ENCODE peak calls at places on chromosomes 6 and 20, in five cellular contexts. Z is fibroblast of pulmonary artery; T is ascending aorta; A is IMR-90; C is CD8-positive, alpha-beta T cell. S is an unnamed sample.

GRCh38 chr6:156995502-156995901 is 218.3 kb downstream of the ARID1B start:
- DNase-seq in Z (no peak), T (no peak), A (no peak), C (no peak), S (no peak)

GRCh38 chr20:24491043-24491756 is 21.8 kb downstream of the SYNDIG1 start:
- DNase-seq in Z (no peak), T (no peak), A (no peak), C (no peak), S (no peak)

GRCh38 chr6:98124176-98124575 is 710.2 kb upstream of the POU3F2 start:
- DNase-seq in Z (no peak), T (no peak), A (no peak), C (no peak), S (no peak)

GRCh38 chr20:37786043-37786442 is 92.2 kb downstream of the CTNNBL1 start:
- DNase-seq in Z (no peak), T (no peak), A (no peak), C (no peak), S (no peak)

GRCh38 chr6:169470790-169471189 is 217.1 kb upstream of the THBS2 start:
- DNase-seq in Z (no peak), T (no peak), A (no peak), C (no peak), S (no peak)

GRCh38 chr20:4724459-4725262 is 3.0 kb downstream of the PRND start:
- DNase-seq in Z (no peak), T (no peak), A (no peak), C (no peak), S (no peak)

GRCh38 chr6:37587776-37588744 is 88.4 kb upstream of the CCDC167 start:
- DNase-seq in Z (no peak), T (no peak), A (no peak), C (no peak), S (no peak)

GRCh38 chr6:113416166-113416565 is 441.0 kb upstream of the MARCKS start:
- DNase-seq in Z (no peak), T (no peak), A (peak), C (no peak), S (no peak)

GRCh38 chr6:51648236-51648635 is 439.2 kb downstream of the PKHD1 start:
- DNase-seq in Z (no peak), T (no peak), A (no peak), C (no peak), S (no peak)

GRCh38 chr20:24494460-24494920 is 25.1 kb downstream of the SYNDIG1 start:
- DNase-seq in Z (no peak), T (no peak), A (no peak), C (no peak), S (no peak)

DNA sequence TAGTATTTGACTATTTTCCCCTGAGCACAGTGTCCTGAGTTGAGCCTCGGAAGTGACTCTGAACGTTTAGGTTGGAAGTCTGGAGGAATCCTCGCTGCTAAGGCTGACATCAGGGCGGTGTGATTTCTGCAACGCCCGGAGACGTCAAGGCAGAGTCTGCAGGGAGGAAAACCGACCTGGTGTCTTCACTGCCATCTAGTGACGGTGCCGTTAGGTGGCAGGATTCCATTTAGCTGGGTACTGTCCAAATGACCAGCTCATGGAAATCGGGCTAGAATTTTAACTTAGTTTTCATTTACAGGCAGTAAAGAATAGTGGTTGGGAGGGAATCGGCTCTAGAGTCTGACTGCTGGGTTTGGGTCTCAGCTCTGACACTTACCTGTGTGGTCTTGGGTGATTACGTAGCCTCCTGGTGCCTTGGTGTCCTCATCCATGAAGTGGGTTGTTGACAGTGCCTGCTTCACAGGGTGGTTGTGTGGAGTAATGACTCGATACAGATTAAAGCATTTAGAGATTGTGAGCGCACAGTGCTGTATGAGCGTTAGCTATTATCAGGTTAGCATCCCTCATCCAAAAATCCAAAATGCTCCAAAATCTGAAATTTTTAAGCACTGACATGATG is 35.0 kb downstream of the FOXF2 start:
- DNase-seq in Z (peak), T (no peak), A (peak), C (no peak), S (peak)
- TF ChIP-seq CTCF in Z (peak), T (no peak), A (peak), C (no peak), S (peak)

GRCh38 chr20:54172856-54173652 is 732 bp downstream of the CYP24A1 start:
- DNase-seq in Z (no peak), T (no peak), A (no peak), C (no peak), S (no peak)
- H3K4me3 ChIP-seq in Z (no peak), T (no peak), A (no peak), C (no peak), S (no peak)

GRCh38 chr6:128648022-128648598 is 127.7 kb upstream of the PTPRK start:
- DNase-seq in Z (no peak), T (no peak), A (no peak), C (no peak), S (no peak)
- TF ChIP-seq CTCF in Z (no peak), T (no peak), A (no peak), C (no peak), S (no peak)

DNA sequence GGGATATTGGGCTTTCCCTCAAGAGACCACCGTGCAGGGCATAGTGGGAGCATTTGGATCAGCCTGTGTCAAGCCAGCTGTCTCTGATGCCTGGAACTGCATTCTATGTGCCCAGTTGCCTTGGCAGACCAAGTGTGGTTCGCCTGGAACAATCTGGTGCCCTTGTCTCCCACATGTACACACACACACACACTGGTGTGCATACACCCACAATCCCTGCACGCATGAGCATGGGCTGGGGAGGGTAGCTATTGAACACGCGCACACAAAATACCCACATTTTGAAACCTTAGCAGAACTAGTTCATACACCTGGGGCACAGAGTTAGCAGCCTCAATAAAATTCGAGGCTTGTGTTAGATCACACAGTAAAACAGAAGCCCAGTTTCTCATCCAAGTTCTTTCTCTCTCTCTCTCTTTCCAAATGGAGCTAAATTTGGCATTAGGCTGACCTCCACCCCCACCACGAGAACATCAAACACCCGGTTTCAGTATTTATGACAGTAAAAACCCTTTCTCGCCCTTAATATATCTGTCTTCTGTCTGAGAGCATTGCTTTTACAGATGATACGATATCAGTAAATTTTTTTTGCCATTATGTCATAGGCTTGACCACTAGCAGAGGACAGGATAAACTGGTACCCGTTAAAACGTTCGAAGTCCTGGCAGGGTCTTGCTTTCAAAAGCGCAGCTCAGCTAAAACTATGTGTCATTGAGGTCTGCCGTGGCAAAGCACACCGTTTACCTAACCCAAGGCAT is 18.2 kb upstream of the NFATC2 start:
- DNase-seq in Z (no peak), T (no peak), A (peak), C (no peak), S (no peak)
- H3K4me3 ChIP-seq in Z (no peak), T (peak), A (peak), C (no peak), S (peak)

GRCh38 chr20:57659131-57659788 is 39.0 kb upstream of the ZBP1 start:
- DNase-seq in Z (no peak), T (no peak), A (no peak), C (no peak), S (no peak)

GRCh38 chr20:57656252-57656820 is 36.1 kb upstream of the ZBP1 start:
- DNase-seq in Z (no peak), T (no peak), A (no peak), C (peak), S (no peak)

GRCh38 chr20:57658447-57659130 is 38.4 kb upstream of the ZBP1 start:
- DNase-seq in Z (no peak), T (no peak), A (no peak), C (no peak), S (no peak)

GRCh38 chr20:57656821-57657536 is 36.8 kb upstream of the ZBP1 start:
- DNase-seq in Z (no peak), T (no peak), A (no peak), C (no peak), S (no peak)

DNA sequence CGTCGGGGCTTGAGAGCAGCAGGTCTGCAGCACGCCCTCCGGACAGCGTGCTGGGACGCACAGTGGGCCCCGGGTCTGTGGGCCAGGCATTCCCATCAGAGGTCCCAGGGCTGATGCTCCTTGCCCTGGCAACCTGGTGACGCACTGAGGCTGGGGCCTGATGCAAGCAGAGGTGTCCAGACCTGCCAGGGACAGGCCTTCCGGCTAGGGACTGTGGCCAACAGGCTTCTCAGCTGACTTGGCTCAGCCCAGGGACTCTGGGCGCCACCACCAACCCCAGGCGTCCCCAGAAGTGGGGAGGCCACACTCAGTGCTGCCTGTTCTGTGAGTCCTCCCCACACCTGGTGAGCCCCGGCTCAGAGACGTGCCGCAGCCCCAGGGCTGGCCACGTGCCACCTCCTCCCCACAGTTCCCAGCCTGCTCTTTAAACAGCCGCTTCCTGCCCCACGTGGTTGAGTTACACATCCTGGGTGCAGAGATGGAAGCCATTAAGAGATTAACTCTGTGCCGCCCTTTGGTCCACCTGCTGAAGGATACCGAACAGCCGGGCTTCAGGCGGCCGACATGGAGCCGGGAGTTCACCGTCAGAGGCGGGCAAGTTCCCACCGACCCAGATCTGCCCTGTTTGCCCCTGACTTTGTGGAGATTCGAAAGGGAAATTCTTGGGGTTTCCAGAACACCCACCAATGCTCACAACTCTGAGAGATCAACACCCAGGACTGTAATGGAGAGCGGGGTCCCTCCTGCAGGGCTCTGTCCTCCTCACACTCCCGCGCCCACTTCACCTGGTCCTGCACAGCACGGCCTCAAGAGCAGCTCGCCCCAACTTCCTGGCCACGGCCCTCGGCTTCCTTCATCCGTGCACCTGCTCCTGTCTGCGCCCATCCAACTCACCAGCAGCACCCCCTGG is 37.6 kb upstream of the ZBP1 start:
- DNase-seq in Z (no peak), T (peak), A (no peak), C (peak), S (no peak)
- TF ChIP-seq CTCF in Z (no peak), T (no peak), A (no peak), C (no peak), S (no peak)

GRCh38 chr6:22007469-22007868 is 289.4 kb downstream of the PRL start:
- DNase-seq in Z (no peak), T (no peak), A (no peak), C (no peak), S (no peak)
- H3K4me3 ChIP-seq in Z (no peak), T (no peak), A (no peak), C (no peak), S (no peak)

S was measured in choroid plexus epithelial cell.